ENCODE peak calls at places on chromosomes 6 and 20, in eight cellular contexts. One of them, this sample, is unnamed.

GRCh38 chr6:89731924-89732568 is 87.5 kb downstream of the MDN1 start:
- DNase-seq in glutamatergic neuron: no peak
- DNase-seq in B cell: no peak
- DNase-seq in glomerular endothelial cell: no peak
- DNase-seq in NCI-H446: no peak
- DNase-seq in HFFc6: no peak
- DNase-seq in hypothalamus: no peak
- DNase-seq in right atrium auricular region: no peak
- DNase-seq in this sample: no peak

GRCh38 chr20:63269724-63270123 is 2.9 kb upstream of the ARFGAP1 start:
- DNase-seq in glutamatergic neuron: no peak
- DNase-seq in B cell: no peak
- DNase-seq in glomerular endothelial cell: no peak
- DNase-seq in NCI-H446: no peak
- DNase-seq in HFFc6: no peak
- DNase-seq in hypothalamus: no peak
- DNase-seq in right atrium auricular region: no peak
- DNase-seq in this sample: no peak

GRCh38 chr6:108432792-108433191 is 127.9 kb upstream of the FOXO3 start:
- DNase-seq in glutamatergic neuron: no peak
- DNase-seq in B cell: no peak
- DNase-seq in glomerular endothelial cell: no peak
- DNase-seq in NCI-H446: no peak
- DNase-seq in HFFc6: no peak
- DNase-seq in hypothalamus: no peak
- DNase-seq in right atrium auricular region: no peak
- DNase-seq in this sample: no peak

GRCh38 chr20:19205999-19206398 is 6.4 kb upstream of the SLC24A3 start:
- DNase-seq in glutamatergic neuron: peak
- DNase-seq in B cell: peak
- DNase-seq in glomerular endothelial cell: no peak
- DNase-seq in NCI-H446: peak
- DNase-seq in HFFc6: peak
- DNase-seq in hypothalamus: peak
- DNase-seq in right atrium auricular region: peak
- DNase-seq in this sample: no peak

GRCh38 chr20:44032583-44033138 is 118.0 kb downstream of the TOX2 start:
- DNase-seq in glutamatergic neuron: no peak
- DNase-seq in B cell: no peak
- DNase-seq in glomerular endothelial cell: no peak
- DNase-seq in NCI-H446: no peak
- DNase-seq in HFFc6: no peak
- DNase-seq in hypothalamus: no peak
- DNase-seq in right atrium auricular region: peak
- DNase-seq in this sample: no peak

GRCh38 chr6:159257846-159258245 is 88.6 kb downstream of the FNDC1 start:
- DNase-seq in glutamatergic neuron: no peak
- DNase-seq in B cell: no peak
- DNase-seq in glomerular endothelial cell: no peak
- DNase-seq in NCI-H446: no peak
- DNase-seq in HFFc6: no peak
- DNase-seq in hypothalamus: no peak
- DNase-seq in right atrium auricular region: peak
- DNase-seq in this sample: no peak

GRCh38 chr6:73728548-73729205 is 32.7 kb downstream of the CD109 start:
- DNase-seq in glutamatergic neuron: no peak
- DNase-seq in B cell: no peak
- DNase-seq in glomerular endothelial cell: no peak
- DNase-seq in NCI-H446: no peak
- DNase-seq in HFFc6: no peak
- DNase-seq in hypothalamus: no peak
- DNase-seq in right atrium auricular region: no peak
- DNase-seq in this sample: no peak

GRCh38 chr6:160253714-160254113 is 4.9 kb downstream of the SLC22A2 start:
- DNase-seq in glutamatergic neuron: no peak
- DNase-seq in B cell: no peak
- DNase-seq in glomerular endothelial cell: no peak
- DNase-seq in NCI-H446: no peak
- DNase-seq in HFFc6: no peak
- DNase-seq in hypothalamus: no peak
- DNase-seq in right atrium auricular region: no peak
- DNase-seq in this sample: no peak

GRCh38 chr6:40542175-40542764 is 44.9 kb downstream of the LRFN2 start:
- DNase-seq in glutamatergic neuron: no peak
- DNase-seq in B cell: no peak
- DNase-seq in glomerular endothelial cell: no peak
- DNase-seq in NCI-H446: no peak
- DNase-seq in HFFc6: no peak
- DNase-seq in hypothalamus: no peak
- DNase-seq in right atrium auricular region: no peak
- DNase-seq in this sample: no peak

GRCh38 chr20:32190608-32191415 is 16.7 kb downstream of the PLAGL2 start:
- DNase-seq in glutamatergic neuron: peak
- DNase-seq in B cell: no peak
- DNase-seq in glomerular endothelial cell: no peak
- DNase-seq in NCI-H446: no peak
- DNase-seq in HFFc6: no peak
- DNase-seq in hypothalamus: no peak
- DNase-seq in right atrium auricular region: no peak
- DNase-seq in this sample: peak

GRCh38 chr6:98686008-98686601 is 148.3 kb upstream of the POU3F2 start:
- DNase-seq in glutamatergic neuron: no peak
- DNase-seq in B cell: no peak
- DNase-seq in glomerular endothelial cell: no peak
- DNase-seq in NCI-H446: no peak
- DNase-seq in HFFc6: no peak
- DNase-seq in hypothalamus: no peak
- DNase-seq in right atrium auricular region: no peak
- DNase-seq in this sample: no peak

GRCh38 chr6:151038616-151039015 is 173.1 kb downstream of the MTHFD1L start:
- DNase-seq in glutamatergic neuron: no peak
- DNase-seq in B cell: no peak
- DNase-seq in glomerular endothelial cell: no peak
- DNase-seq in NCI-H446: no peak
- DNase-seq in HFFc6: no peak
- DNase-seq in hypothalamus: no peak
- DNase-seq in right atrium auricular region: no peak
- DNase-seq in this sample: no peak

GRCh38 chr20:52209154-52209571 is 17.6 kb upstream of the ZFP64 start:
- DNase-seq in glutamatergic neuron: no peak
- DNase-seq in B cell: no peak
- DNase-seq in glomerular endothelial cell: no peak
- DNase-seq in NCI-H446: no peak
- DNase-seq in HFFc6: no peak
- DNase-seq in hypothalamus: no peak
- DNase-seq in right atrium auricular region: no peak
- DNase-seq in this sample: no peak

GRCh38 chr20:48242623-48243022 is 457.3 kb upstream of the SULF2 start:
- DNase-seq in glutamatergic neuron: no peak
- DNase-seq in B cell: no peak
- DNase-seq in glomerular endothelial cell: no peak
- DNase-seq in NCI-H446: no peak
- DNase-seq in HFFc6: no peak
- DNase-seq in hypothalamus: no peak
- DNase-seq in right atrium auricular region: no peak
- DNase-seq in this sample: no peak

GRCh38 chr6:34922177-34922663 is 33.2 kb downstream of the ANKS1A start:
- DNase-seq in glutamatergic neuron: no peak
- DNase-seq in B cell: no peak
- DNase-seq in glomerular endothelial cell: peak
- DNase-seq in NCI-H446: no peak
- DNase-seq in HFFc6: peak
- DNase-seq in hypothalamus: no peak
- DNase-seq in right atrium auricular region: no peak
- DNase-seq in this sample: no peak

GRCh38 chr6:128696651-128697391 is 176.4 kb upstream of the PTPRK start:
- DNase-seq in glutamatergic neuron: no peak
- DNase-seq in B cell: no peak
- DNase-seq in glomerular endothelial cell: peak
- DNase-seq in NCI-H446: no peak
- DNase-seq in HFFc6: peak
- DNase-seq in hypothalamus: no peak
- DNase-seq in right atrium auricular region: no peak
- DNase-seq in this sample: no peak

GRCh38 chr20:41654292-41654691 is 36.1 kb upstream of the CHD6 start:
- DNase-seq in glutamatergic neuron: no peak
- DNase-seq in B cell: no peak
- DNase-seq in glomerular endothelial cell: no peak
- DNase-seq in NCI-H446: no peak
- DNase-seq in HFFc6: no peak
- DNase-seq in hypothalamus: no peak
- DNase-seq in right atrium auricular region: no peak
- DNase-seq in this sample: no peak

GRCh38 chr6:90890681-90891337 is 303.9 kb upstream of the MAP3K7 start:
- DNase-seq in glutamatergic neuron: no peak
- DNase-seq in B cell: no peak
- DNase-seq in glomerular endothelial cell: no peak
- DNase-seq in NCI-H446: no peak
- DNase-seq in HFFc6: no peak
- DNase-seq in hypothalamus: no peak
- DNase-seq in right atrium auricular region: no peak
- DNase-seq in this sample: no peak

GRCh38 chr6:79946242-79946641 is 1.1 kb downstream of the ELOVL4 start:
- DNase-seq in glutamatergic neuron: peak
- DNase-seq in B cell: peak
- DNase-seq in glomerular endothelial cell: no peak
- DNase-seq in NCI-H446: no peak
- DNase-seq in HFFc6: peak
- DNase-seq in hypothalamus: no peak
- DNase-seq in right atrium auricular region: no peak
- DNase-seq in this sample: no peak

GRCh38 chr20:59207742-59208357 is 44.2 kb downstream of the ZNF831 start:
- DNase-seq in glutamatergic neuron: peak
- DNase-seq in B cell: peak
- DNase-seq in glomerular endothelial cell: no peak
- DNase-seq in NCI-H446: no peak
- DNase-seq in HFFc6: peak
- DNase-seq in hypothalamus: peak
- DNase-seq in right atrium auricular region: peak
- DNase-seq in this sample: no peak

GRCh38 chr6:131460603-131460995 is 112.4 kb upstream of the ARG1 start:
- DNase-seq in glutamatergic neuron: no peak
- DNase-seq in B cell: no peak
- DNase-seq in glomerular endothelial cell: no peak
- DNase-seq in NCI-H446: no peak
- DNase-seq in HFFc6: no peak
- DNase-seq in hypothalamus: no peak
- DNase-seq in right atrium auricular region: no peak
- DNase-seq in this sample: no peak